ENCODE peak calls at places on chromosome X, in ten cellular contexts. One of them, this sample, is unnamed.

GRCh38 chrX:19535481-19535880 is 20.2 kb upstream of the MAP3K15 start:
- DNase-seq in HFF-Myc: no peak
- DNase-seq in upper lobe of right lung: no peak
- DNase-seq in GM12865: no peak
- DNase-seq in cardiac muscle cell: peak
- DNase-seq in body of pancreas: no peak
- DNase-seq in naive thymus-derived CD4-positive, alpha-beta T cell: no peak
- DNase-seq in GM06990: no peak
- DNase-seq in astrocyte of the spinal cord: peak
- DNase-seq in AG10803: peak
- DNase-seq in this sample: no peak

GRCh38 chrX:38649227-38649626 is 87.9 kb downstream of the TSPAN7 start:
- DNase-seq in HFF-Myc: no peak
- DNase-seq in cardiac muscle cell: no peak
- DNase-seq in GM06990: no peak
- DNase-seq in naive thymus-derived CD4-positive, alpha-beta T cell: no peak
- DNase-seq in AG10803: no peak
- DNase-seq in GM12865: no peak
- DNase-seq in upper lobe of right lung: no peak
- DNase-seq in astrocyte of the spinal cord: no peak
- DNase-seq in body of pancreas: no peak
- DNase-seq in this sample: no peak

GRCh38 chrX:28581522-28581921 is 5.7 kb upstream of the IL1RAPL1 start:
- DNase-seq in body of pancreas: no peak
- DNase-seq in cardiac muscle cell: no peak
- DNase-seq in astrocyte of the spinal cord: no peak
- DNase-seq in AG10803: no peak
- DNase-seq in GM06990: no peak
- DNase-seq in naive thymus-derived CD4-positive, alpha-beta T cell: no peak
- DNase-seq in GM12865: no peak
- DNase-seq in upper lobe of right lung: no peak
- DNase-seq in HFF-Myc: no peak
- DNase-seq in this sample: no peak

GRCh38 chrX:67714004-67714403 is 170.2 kb downstream of the AR start:
- DNase-seq in GM12865: no peak
- DNase-seq in naive thymus-derived CD4-positive, alpha-beta T cell: no peak
- DNase-seq in GM06990: no peak
- DNase-seq in astrocyte of the spinal cord: no peak
- DNase-seq in upper lobe of right lung: no peak
- DNase-seq in body of pancreas: no peak
- DNase-seq in HFF-Myc: no peak
- DNase-seq in AG10803: no peak
- DNase-seq in cardiac muscle cell: no peak
- DNase-seq in this sample: no peak

GRCh38 chrX:111270339-111270738 is at the start of gene CAPN6:
- DNase-seq in GM06990: no peak
- DNase-seq in body of pancreas: peak
- DNase-seq in GM12865: no peak
- DNase-seq in astrocyte of the spinal cord: no peak
- DNase-seq in cardiac muscle cell: no peak
- DNase-seq in HFF-Myc: no peak
- DNase-seq in AG10803: peak
- DNase-seq in naive thymus-derived CD4-positive, alpha-beta T cell: no peak
- DNase-seq in upper lobe of right lung: peak
- DNase-seq in this sample: no peak

GRCh38 chrX:38212246-38212645 is 8.4 kb downstream of the SRPX start:
- DNase-seq in upper lobe of right lung: no peak
- DNase-seq in astrocyte of the spinal cord: no peak
- DNase-seq in cardiac muscle cell: no peak
- DNase-seq in HFF-Myc: no peak
- DNase-seq in GM12865: no peak
- DNase-seq in GM06990: no peak
- DNase-seq in naive thymus-derived CD4-positive, alpha-beta T cell: no peak
- DNase-seq in body of pancreas: no peak
- DNase-seq in AG10803: peak
- DNase-seq in this sample: no peak

GRCh38 chrX:119729408-119730201 is 28.8 kb upstream of the SOWAHD start:
- DNase-seq in GM06990: no peak
- DNase-seq in body of pancreas: peak
- DNase-seq in naive thymus-derived CD4-positive, alpha-beta T cell: peak
- DNase-seq in upper lobe of right lung: peak
- DNase-seq in GM12865: peak
- DNase-seq in cardiac muscle cell: peak
- DNase-seq in astrocyte of the spinal cord: peak
- DNase-seq in AG10803: peak
- DNase-seq in HFF-Myc: no peak
- DNase-seq in this sample: no peak

GRCh38 chrX:103170216-103170615 is 44.7 kb upstream of the BEX4 start:
- DNase-seq in AG10803: peak
- DNase-seq in GM12865: no peak
- DNase-seq in GM06990: no peak
- DNase-seq in upper lobe of right lung: no peak
- DNase-seq in naive thymus-derived CD4-positive, alpha-beta T cell: no peak
- DNase-seq in cardiac muscle cell: no peak
- DNase-seq in astrocyte of the spinal cord: peak
- DNase-seq in HFF-Myc: no peak
- DNase-seq in body of pancreas: no peak
- DNase-seq in this sample: no peak

GRCh38 chrX:69000857-69001256 is 164.4 kb downstream of the PJA1 start:
- DNase-seq in naive thymus-derived CD4-positive, alpha-beta T cell: no peak
- DNase-seq in astrocyte of the spinal cord: no peak
- DNase-seq in body of pancreas: no peak
- DNase-seq in upper lobe of right lung: no peak
- DNase-seq in GM12865: no peak
- DNase-seq in HFF-Myc: no peak
- DNase-seq in AG10803: no peak
- DNase-seq in GM06990: no peak
- DNase-seq in cardiac muscle cell: no peak
- DNase-seq in this sample: no peak

GRCh38 chrX:6095469-6095868 is 133.2 kb downstream of the NLGN4X start:
- DNase-seq in body of pancreas: no peak
- DNase-seq in HFF-Myc: no peak
- DNase-seq in cardiac muscle cell: no peak
- DNase-seq in upper lobe of right lung: no peak
- DNase-seq in naive thymus-derived CD4-positive, alpha-beta T cell: no peak
- DNase-seq in GM06990: no peak
- DNase-seq in GM12865: peak
- DNase-seq in astrocyte of the spinal cord: no peak
- DNase-seq in AG10803: no peak
- DNase-seq in this sample: no peak

GRCh38 chrX:30835373-30835772 is 53.7 kb downstream of the TAB3 start:
- DNase-seq in astrocyte of the spinal cord: no peak
- DNase-seq in GM06990: no peak
- DNase-seq in GM12865: no peak
- DNase-seq in HFF-Myc: no peak
- DNase-seq in cardiac muscle cell: no peak
- DNase-seq in AG10803: no peak
- DNase-seq in body of pancreas: no peak
- DNase-seq in naive thymus-derived CD4-positive, alpha-beta T cell: no peak
- DNase-seq in upper lobe of right lung: no peak
- DNase-seq in this sample: no peak

GRCh38 chrX:30830544-30830943 is 58.5 kb downstream of the TAB3 start:
- DNase-seq in AG10803: no peak
- DNase-seq in astrocyte of the spinal cord: no peak
- DNase-seq in body of pancreas: no peak
- DNase-seq in GM12865: no peak
- DNase-seq in HFF-Myc: no peak
- DNase-seq in GM06990: no peak
- DNase-seq in naive thymus-derived CD4-positive, alpha-beta T cell: no peak
- DNase-seq in upper lobe of right lung: no peak
- DNase-seq in cardiac muscle cell: no peak
- DNase-seq in this sample: no peak

DNA sequence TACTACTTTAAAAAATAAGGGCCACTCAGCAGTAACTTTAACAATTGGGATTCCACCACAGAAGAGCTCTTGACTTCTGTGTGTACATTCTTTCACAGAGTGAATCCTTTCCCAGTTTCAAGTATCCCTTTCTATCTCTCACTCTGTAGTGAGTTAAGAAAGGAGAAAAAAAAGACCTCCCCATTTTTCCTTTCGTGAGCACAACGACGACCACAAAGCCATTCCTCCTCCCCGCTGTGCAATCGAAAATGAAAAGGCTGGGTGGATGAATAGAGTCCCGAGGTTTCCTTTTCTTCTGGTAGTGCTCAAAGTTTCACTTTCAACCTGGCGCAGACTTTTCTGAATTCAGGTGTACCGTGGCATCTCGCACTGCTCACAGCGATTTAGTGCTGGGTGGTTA is 58.0 kb downstream of the TAB3 start:
- DNase-seq in GM06990: no peak
- DNase-seq in astrocyte of the spinal cord: no peak
- DNase-seq in HFF-Myc: no peak
- DNase-seq in AG10803: no peak
- DNase-seq in naive thymus-derived CD4-positive, alpha-beta T cell: peak
- DNase-seq in cardiac muscle cell: no peak
- DNase-seq in upper lobe of right lung: no peak
- DNase-seq in body of pancreas: no peak
- DNase-seq in GM12865: peak
- DNase-seq in this sample: no peak
- H3K4me3 ChIP-seq in GM06990: no peak
- H3K4me3 ChIP-seq in astrocyte of the spinal cord: no peak
- H3K4me3 ChIP-seq in HFF-Myc: no peak
- H3K4me3 ChIP-seq in AG10803: no peak
- H3K4me3 ChIP-seq in naive thymus-derived CD4-positive, alpha-beta T cell: no peak
- H3K4me3 ChIP-seq in cardiac muscle cell: no peak
- H3K4me3 ChIP-seq in upper lobe of right lung: no peak
- H3K4me3 ChIP-seq in body of pancreas: no peak
- H3K4me3 ChIP-seq in GM12865: no peak
- H3K4me3 ChIP-seq in this sample: no peak

DNA sequence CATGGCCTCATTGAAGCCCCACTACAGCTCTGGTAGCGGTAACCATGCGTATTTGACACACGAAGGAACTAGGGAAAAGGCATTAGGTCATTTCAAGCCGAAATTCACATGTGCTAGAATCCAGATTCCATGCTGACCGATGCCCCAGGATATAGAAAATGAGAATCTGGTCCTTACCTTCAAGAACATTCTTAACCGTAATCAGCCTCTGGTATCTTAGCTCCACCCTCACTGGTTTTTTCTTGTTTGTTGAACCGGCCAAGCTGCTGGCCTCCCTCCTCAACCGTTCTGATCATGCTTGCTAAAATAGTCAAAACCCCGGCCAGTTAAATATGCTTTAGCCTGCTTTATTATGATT is 875 bp downstream of the HPRT1 start:
- DNase-seq in astrocyte of the spinal cord: peak
- DNase-seq in upper lobe of right lung: no peak
- DNase-seq in cardiac muscle cell: peak
- DNase-seq in GM06990: no peak
- DNase-seq in HFF-Myc: no peak
- DNase-seq in AG10803: peak
- DNase-seq in body of pancreas: no peak
- DNase-seq in naive thymus-derived CD4-positive, alpha-beta T cell: no peak
- DNase-seq in GM12865: peak
- DNase-seq in this sample: no peak
- H3K4me3 ChIP-seq in astrocyte of the spinal cord: peak
- H3K4me3 ChIP-seq in upper lobe of right lung: peak
- H3K4me3 ChIP-seq in cardiac muscle cell: peak
- H3K4me3 ChIP-seq in GM06990: peak
- H3K4me3 ChIP-seq in HFF-Myc: peak
- H3K4me3 ChIP-seq in AG10803: peak
- H3K4me3 ChIP-seq in body of pancreas: peak
- H3K4me3 ChIP-seq in naive thymus-derived CD4-positive, alpha-beta T cell: peak
- H3K4me3 ChIP-seq in GM12865: peak
- H3K4me3 ChIP-seq in this sample: peak

GRCh38 chrX:17298564-17298963 is 76.4 kb upstream of the NHS start:
- DNase-seq in naive thymus-derived CD4-positive, alpha-beta T cell: no peak
- DNase-seq in body of pancreas: no peak
- DNase-seq in GM06990: no peak
- DNase-seq in cardiac muscle cell: no peak
- DNase-seq in GM12865: no peak
- DNase-seq in AG10803: no peak
- DNase-seq in upper lobe of right lung: no peak
- DNase-seq in HFF-Myc: no peak
- DNase-seq in astrocyte of the spinal cord: no peak
- DNase-seq in this sample: no peak
- H3K4me3 ChIP-seq in naive thymus-derived CD4-positive, alpha-beta T cell: no peak
- H3K4me3 ChIP-seq in body of pancreas: no peak
- H3K4me3 ChIP-seq in GM06990: no peak
- H3K4me3 ChIP-seq in cardiac muscle cell: no peak
- H3K4me3 ChIP-seq in GM12865: no peak
- H3K4me3 ChIP-seq in AG10803: peak
- H3K4me3 ChIP-seq in upper lobe of right lung: no peak
- H3K4me3 ChIP-seq in HFF-Myc: no peak
- H3K4me3 ChIP-seq in astrocyte of the spinal cord: no peak
- H3K4me3 ChIP-seq in this sample: no peak

GRCh38 chrX:49186125-49187027 is at the start of gene PRICKLE3:
- DNase-seq in GM12865: peak
- DNase-seq in astrocyte of the spinal cord: peak
- DNase-seq in AG10803: peak
- DNase-seq in cardiac muscle cell: peak
- DNase-seq in body of pancreas: peak
- DNase-seq in GM06990: peak
- DNase-seq in upper lobe of right lung: peak
- DNase-seq in HFF-Myc: no peak
- DNase-seq in naive thymus-derived CD4-positive, alpha-beta T cell: peak
- DNase-seq in this sample: peak
- H3K4me3 ChIP-seq in GM12865: peak
- H3K4me3 ChIP-seq in astrocyte of the spinal cord: peak
- H3K4me3 ChIP-seq in AG10803: peak
- H3K4me3 ChIP-seq in cardiac muscle cell: peak
- H3K4me3 ChIP-seq in body of pancreas: peak
- H3K4me3 ChIP-seq in GM06990: peak
- H3K4me3 ChIP-seq in upper lobe of right lung: peak
- H3K4me3 ChIP-seq in HFF-Myc: peak
- H3K4me3 ChIP-seq in naive thymus-derived CD4-positive, alpha-beta T cell: peak
- H3K4me3 ChIP-seq in this sample: peak

GRCh38 chrX:790780-791360 is 160.3 kb downstream of the SHOX start:
- DNase-seq in GM12865: no peak
- DNase-seq in GM06990: no peak
- DNase-seq in HFF-Myc: no peak
- DNase-seq in AG10803: no peak
- DNase-seq in naive thymus-derived CD4-positive, alpha-beta T cell: no peak
- DNase-seq in cardiac muscle cell: no peak
- DNase-seq in body of pancreas: no peak
- DNase-seq in astrocyte of the spinal cord: no peak
- DNase-seq in upper lobe of right lung: no peak
- DNase-seq in this sample: no peak
- H3K4me3 ChIP-seq in GM12865: no peak
- H3K4me3 ChIP-seq in GM06990: no peak
- H3K4me3 ChIP-seq in HFF-Myc: no peak
- H3K4me3 ChIP-seq in AG10803: no peak
- H3K4me3 ChIP-seq in naive thymus-derived CD4-positive, alpha-beta T cell: no peak
- H3K4me3 ChIP-seq in cardiac muscle cell: no peak
- H3K4me3 ChIP-seq in body of pancreas: no peak
- H3K4me3 ChIP-seq in astrocyte of the spinal cord: no peak
- H3K4me3 ChIP-seq in upper lobe of right lung: no peak
- H3K4me3 ChIP-seq in this sample: no peak

DNA sequence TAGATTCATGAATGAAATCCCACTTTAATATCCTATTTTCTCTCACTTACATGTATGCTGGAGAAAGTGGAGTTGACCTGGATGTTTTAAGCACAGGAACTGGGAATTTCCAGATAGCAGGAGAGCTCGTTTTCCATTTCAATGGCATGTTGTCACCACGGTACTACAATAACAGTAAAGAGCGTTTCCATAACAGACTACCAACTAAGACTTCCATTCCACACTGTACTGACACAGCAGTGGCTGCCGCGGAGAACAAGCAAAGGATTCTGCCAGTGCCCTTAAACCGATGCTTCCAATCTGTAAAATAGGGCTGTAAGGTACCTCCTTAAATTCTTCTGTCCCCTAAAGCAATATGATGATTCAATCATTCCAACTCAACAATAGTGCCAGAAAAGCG is 143.9 kb downstream of the KLHL13 start:
- DNase-seq in AG10803: no peak
- DNase-seq in GM12865: no peak
- DNase-seq in naive thymus-derived CD4-positive, alpha-beta T cell: no peak
- DNase-seq in HFF-Myc: no peak
- DNase-seq in astrocyte of the spinal cord: peak
- DNase-seq in GM06990: no peak
- DNase-seq in upper lobe of right lung: no peak
- DNase-seq in body of pancreas: no peak
- DNase-seq in cardiac muscle cell: peak
- DNase-seq in this sample: no peak
- H3K4me3 ChIP-seq in AG10803: no peak
- H3K4me3 ChIP-seq in GM12865: no peak
- H3K4me3 ChIP-seq in naive thymus-derived CD4-positive, alpha-beta T cell: no peak
- H3K4me3 ChIP-seq in HFF-Myc: no peak
- H3K4me3 ChIP-seq in astrocyte of the spinal cord: no peak
- H3K4me3 ChIP-seq in GM06990: no peak
- H3K4me3 ChIP-seq in upper lobe of right lung: no peak
- H3K4me3 ChIP-seq in body of pancreas: no peak
- H3K4me3 ChIP-seq in cardiac muscle cell: no peak
- H3K4me3 ChIP-seq in this sample: peak

This sample was measured in ascending aorta.